ENCODE peak calls at places on chromosomes 2 and 18, in ten cellular contexts. Z is aorta, X is HepG2, M is foreskin keratinocyte, P is PC-3, O is endothelial cell of umbilical vein, H is HCT116, E is astrocyte, I is mucosa of descending colon, D is cardiac muscle cell. Y is an unnamed sample. For H3K4me1, the result is how much of the 10 kb centered on the place peaks cover.

GRCh38 chr2:226873051-226873620 is 37.3 kb downstream of the RHBDD1 start:
- DNase-seq in E (peak), D (peak), Z (no peak), P (peak), X (no peak), O (no peak), I (no peak), H (no peak), M (no peak), Y (no peak)

GRCh38 chr2:158914731-158915130 is 53.7 kb upstream of the TANC1 start:
- DNase-seq in O (no peak), P (no peak), D (peak), Z (no peak), X (no peak), I (no peak), M (peak), E (no peak), H (no peak), Y (no peak)

GRCh38 chr2:201523506-201523905 is 72.0 kb downstream of the STRADB start:
- DNase-seq in Z (no peak), I (no peak), X (no peak), H (no peak), O (no peak), D (peak), P (no peak), E (peak), M (no peak), Y (no peak)

GRCh38 chr2:192265751-192266150 is 71.0 kb upstream of the TMEFF2 start:
- DNase-seq in Z (no peak), I (no peak), E (peak), D (peak), X (no peak), M (no peak), O (no peak), P (no peak), H (no peak), Y (no peak)

GRCh38 chr2:10161961-10162441 is 39.5 kb downstream of the RRM2 start:
- DNase-seq in P (no peak), I (peak), E (peak), X (no peak), H (no peak), O (peak), M (no peak), Z (no peak), D (peak), Y (no peak)

GRCh38 chr2:173547493-173547892 is 192.8 kb downstream of the CDCA7 start:
- DNase-seq in E (no peak), P (no peak), H (no peak), I (no peak), M (no peak), Z (no peak), X (no peak), D (no peak), O (no peak), Y (no peak)

GRCh38 chr18:463442-464310 is 36.8 kb downstream of the COLEC12 start:
- DNase-seq in X (no peak), P (no peak), M (no peak), H (no peak), I (no peak), O (no peak), Z (peak), D (peak), E (no peak), Y (no peak)

GRCh38 chr2:217988014-217988839 is 14.6 kb downstream of the TNS1 start:
- DNase-seq in O (peak), Z (peak), M (peak), P (peak), E (peak), D (peak), X (peak), H (peak), I (peak), Y (peak)

GRCh38 chr18:78976697-78977626 is 2.7 kb upstream of the SALL3 start:
- DNase-seq in E (no peak), O (no peak), X (no peak), P (no peak), D (no peak), M (no peak), H (no peak), Z (no peak), I (no peak), Y (no peak)

GRCh38 chr18:47883771-47884413 is 46.6 kb downstream of the SMAD2 start:
- DNase-seq in I (peak), X (no peak), P (peak), Z (no peak), D (peak), H (no peak), M (peak), E (peak), O (peak), Y (peak)

GRCh38 chr18:12744103-12744502 is 41.3 kb downstream of the PSMG2 start:
- DNase-seq in E (peak), X (peak), D (peak), M (no peak), P (peak), H (peak), Z (no peak), I (no peak), O (peak), Y (peak)
- H3K4me1 ChIP-seq in E (under half), X (under half), D (under half), M (under half), P (under half), H (under half), Z (under half), I (under half), O (under half), Y (under half)

DNA sequence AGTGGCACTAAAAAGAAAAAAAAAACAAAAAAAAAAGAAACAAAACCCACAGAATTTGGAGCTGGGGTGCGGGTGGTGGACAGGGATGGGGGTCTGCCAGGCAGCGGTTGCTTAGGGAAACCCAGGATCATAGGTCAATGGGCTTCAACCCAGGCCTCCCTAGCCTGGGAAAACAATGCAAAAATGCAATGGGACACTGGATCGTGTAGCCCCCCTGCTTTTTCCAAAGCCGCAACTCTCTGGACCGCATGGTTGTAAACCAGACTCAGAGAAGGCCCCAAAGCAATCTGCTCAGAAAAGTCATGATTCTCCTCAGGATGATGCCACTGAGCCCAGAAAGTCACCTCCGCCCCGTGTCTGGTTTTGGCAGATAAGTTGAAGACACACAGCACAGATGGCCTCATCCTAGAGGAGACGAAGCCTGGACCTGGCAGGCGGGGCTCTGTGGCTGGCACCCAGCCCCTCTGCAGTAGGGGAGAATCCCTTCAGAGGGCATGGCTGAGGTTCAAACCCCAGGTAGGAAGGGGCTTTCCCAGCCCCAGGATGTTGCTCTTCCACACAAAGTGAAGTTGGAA is 5.1 kb downstream of the DLX2 start:
- DNase-seq in E (no peak), H (no peak), P (peak), Z (no peak), X (no peak), I (no peak), M (no peak), O (no peak), D (no peak), Y (no peak)
- H3K4me1 ChIP-seq in E (half or more), H (half or more), P (under half), Z (under half), X (half or more), I (half or more), M (under half), O (under half), D (under half), Y (half or more)

GRCh38 chr2:11774600-11774999 is 28.2 kb downstream of the LPIN1 start:
- DNase-seq in O (no peak), I (no peak), P (no peak), X (no peak), E (no peak), H (no peak), Z (no peak), M (no peak), D (no peak), Y (no peak)
- H3K4me1 ChIP-seq in O (under half), I (under half), P (under half), X (under half), E (under half), H (under half), Z (under half), M (under half), D (under half), Y (under half)

GRCh38 chr2:148218326-148219075 is 197.6 kb downstream of the MBD5 start:
- DNase-seq in O (no peak), H (no peak), I (no peak), X (no peak), D (no peak), E (no peak), Z (no peak), P (no peak), M (no peak), Y (no peak)
- H3K4me1 ChIP-seq in O (under half), H (under half), I (under half), X (under half), D (under half), E (under half), Z (under half), P (under half), M (under half), Y (under half)

Y was measured in hepatocyte.